ENCODE peak calls at places on chromosomes 11 and 22, in six cellular contexts. T is left ventricle myocardium inferior, S is NB4, C is IMR-90, X is fibroblast of the aortic adventitia, U is astrocyte of the cerebellum. F is an unnamed sample.

GRCh38 chr22:39808087-39808486 is 85.5 kb downstream of the ENTHD1 start:
- DNase-seq in T (no peak), C (peak), U (no peak), X (peak), S (peak), F (no peak)

GRCh38 chr11:59062602-59063529 is 23.2 kb upstream of the GLYATL1B start:
- DNase-seq in C (no peak), S (no peak), T (no peak), X (no peak), U (no peak), F (no peak)

GRCh38 chr22:31637938-31638618 is 23.9 kb downstream of the PISD start:
- DNase-seq in X (no peak), C (no peak), T (peak), S (peak), U (no peak), F (no peak)

GRCh38 chr11:117039897-117040296 is 58.3 kb downstream of the SIK3 start:
- DNase-seq in T (no peak), U (no peak), X (no peak), S (no peak), C (peak), F (no peak)

GRCh38 chr11:6576471-6577373 is 26.7 kb downstream of the RRP8 start:
- DNase-seq in X (peak), S (peak), T (no peak), C (peak), U (peak), F (peak)

GRCh38 chr11:131622193-131622592 is 251.8 kb downstream of the NTM start:
- DNase-seq in C (no peak), U (no peak), X (no peak), T (no peak), S (no peak), F (no peak)

GRCh38 chr11:72573380-72573949 is 100.8 kb downstream of the PDE2A start:
- DNase-seq in U (no peak), S (peak), C (peak), X (peak), T (no peak), F (peak)

GRCh38 chr22:47395481-47395880 is 633.0 kb downstream of the TBC1D22A start:
- DNase-seq in T (no peak), U (peak), S (no peak), C (peak), X (no peak), F (peak)

GRCh38 chr11:70628881-70629844 is 230.8 kb downstream of the CTTN start:
- DNase-seq in U (no peak), X (peak), C (no peak), S (peak), T (peak), F (no peak)

GRCh38 chr11:75815345-75815983 is 454 bp downstream of the UVRAG start:
- DNase-seq in X (peak), U (no peak), T (no peak), C (peak), S (peak), F (peak)

GRCh38 chr22:44983878-44984482 is 25.8 kb downstream of the PHF21B start:
- DNase-seq in C (no peak), S (no peak), X (no peak), T (no peak), U (no peak), F (no peak)

GRCh38 chr11:58579192-58580129 is 598 bp downstream of the ZFP91 start:
- DNase-seq in T (peak), C (peak), X (peak), S (peak), U (peak), F (peak)

GRCh38 chr11:112715091-112715490 is 246.1 kb upstream of the NCAM1 start:
- DNase-seq in T (no peak), X (no peak), C (no peak), U (no peak), S (no peak), F (no peak)

GRCh38 chr22:27323646-27324045 is 477.9 kb downstream of the MN1 start:
- DNase-seq in X (no peak), S (no peak), U (no peak), C (no peak), T (no peak), F (no peak)

GRCh38 chr22:41825376-41825775 is 7.5 kb upstream of the SREBF2 start:
- DNase-seq in S (no peak), U (no peak), X (peak), C (peak), T (peak), F (no peak)

GRCh38 chr11:76787911-76788596 is 4.9 kb downstream of the TSKU start:
- DNase-seq in C (peak), X (peak), U (no peak), S (no peak), T (no peak), F (peak)

GRCh38 chr22:36376265-36376664 is 11.5 kb downstream of the MYH9 start:
- DNase-seq in X (no peak), S (no peak), U (no peak), T (no peak), C (no peak), F (no peak)

GRCh38 chr11:132402056-132402684 is 1031.8 kb downstream of the NTM start:
- DNase-seq in C (peak), T (peak), X (peak), S (peak), U (peak), F (peak)

GRCh38 chr22:32801436-32802290 is at the start of gene TIMP3:
- DNase-seq in T (peak), X (peak), C (peak), S (peak), U (peak), F (peak)

GRCh38 chr11:57597971-57598830 is 716 bp downstream of the SERPING1 start:
- DNase-seq in S (no peak), U (no peak), C (peak), T (peak), X (peak), F (no peak)

GRCh38 chr11:20048246-20048645 is 112.0 kb downstream of the DBX1 start:
- DNase-seq in U (no peak), X (peak), C (peak), T (no peak), S (no peak), F (no peak)

GRCh38 chr11:67014343-67014742 is 8.6 kb upstream of the SYT12 start:
- DNase-seq in T (no peak), X (no peak), C (no peak), U (no peak), S (no peak), F (no peak)

GRCh38 chr22:41256254-41256897 is 15.6 kb upstream of the CHADL start:
- DNase-seq in T (no peak), S (no peak), X (peak), U (peak), C (peak), F (peak)

GRCh38 chr11:61364012-61364396 is 1.8 kb downstream of the TMEM138 start:
- DNase-seq in U (no peak), T (no peak), S (no peak), X (no peak), C (no peak), F (no peak)

GRCh38 chr22:28506207-28506606 is 173.4 kb downstream of the TTC28 start:
- DNase-seq in U (no peak), S (no peak), T (no peak), X (no peak), C (no peak), F (no peak)

GRCh38 chr11:98136357-98136756 is 884.4 kb upstream of the CNTN5 start:
- DNase-seq in C (no peak), T (no peak), U (no peak), S (peak), X (no peak), F (no peak)

GRCh38 chr22:33221566-33221965 is 163.4 kb upstream of the SYN3 start:
- DNase-seq in T (no peak), X (peak), U (no peak), C (no peak), S (no peak), F (no peak)

GRCh38 chr22:29871684-29872083 is 11.3 kb upstream of the MTMR3 start:
- DNase-seq in T (no peak), U (no peak), X (no peak), S (no peak), C (no peak), F (no peak)

GRCh38 chr11:5891216-5891800 is 1.7 kb upstream of the OR52E5 start:
- DNase-seq in U (no peak), C (peak), X (peak), T (no peak), S (peak), F (peak)

GRCh38 chr11:119369035-119369925 is 12.2 kb downstream of the USP2 start:
- DNase-seq in S (no peak), X (no peak), C (no peak), T (peak), U (no peak), F (no peak)
- H3K4me3 ChIP-seq in S (no peak), X (no peak), C (no peak), T (peak), U (no peak), F (no peak)

DNA sequence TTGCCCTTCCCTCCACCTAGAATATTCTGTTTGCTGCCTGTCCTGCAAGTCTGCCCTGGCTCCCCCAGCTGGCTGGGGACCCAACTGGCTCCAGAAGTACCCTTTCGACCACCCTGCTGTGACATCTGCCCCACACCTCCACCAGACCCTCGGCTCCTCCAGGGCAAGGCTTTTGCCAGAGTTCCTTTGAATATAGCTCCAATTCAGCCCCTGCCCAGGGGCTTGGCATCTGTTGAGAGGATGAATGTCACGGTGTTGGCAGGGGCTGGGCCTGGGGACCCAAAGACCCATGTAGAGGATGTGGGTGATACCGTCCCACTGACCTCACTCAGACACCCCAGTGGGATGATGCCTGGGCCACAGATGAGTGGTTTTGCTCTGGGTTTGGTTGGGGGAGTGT is 4.0 kb downstream of the NLRP6 start:
- DNase-seq in U (no peak), X (no peak), T (no peak), S (no peak), C (no peak), F (no peak)
- H3K4me3 ChIP-seq in U (no peak), X (no peak), T (no peak), S (no peak), C (no peak), F (no peak)

GRCh38 chr22:20424937-20425587 is 12.6 kb downstream of the SCARF2 start:
- DNase-seq in S (no peak), U (no peak), T (peak), X (no peak), C (no peak), F (peak)
- H3K4me3 ChIP-seq in S (no peak), U (no peak), T (peak), X (no peak), C (no peak), F (no peak)

GRCh38 chr11:64971421-64972233 is at the start of gene MAJIN:
- DNase-seq in S (no peak), U (peak), C (peak), T (peak), X (peak), F (peak)
- H3K4me3 ChIP-seq in S (no peak), U (peak), C (peak), T (peak), X (peak), F (peak)

GRCh38 chr11:10805741-10806140 is 3.0 kb downstream of the EIF4G2 start:
- DNase-seq in T (no peak), X (no peak), C (no peak), S (no peak), U (no peak), F (no peak)
- H3K4me3 ChIP-seq in T (peak), X (peak), C (no peak), S (peak), U (no peak), F (no peak)

DNA sequence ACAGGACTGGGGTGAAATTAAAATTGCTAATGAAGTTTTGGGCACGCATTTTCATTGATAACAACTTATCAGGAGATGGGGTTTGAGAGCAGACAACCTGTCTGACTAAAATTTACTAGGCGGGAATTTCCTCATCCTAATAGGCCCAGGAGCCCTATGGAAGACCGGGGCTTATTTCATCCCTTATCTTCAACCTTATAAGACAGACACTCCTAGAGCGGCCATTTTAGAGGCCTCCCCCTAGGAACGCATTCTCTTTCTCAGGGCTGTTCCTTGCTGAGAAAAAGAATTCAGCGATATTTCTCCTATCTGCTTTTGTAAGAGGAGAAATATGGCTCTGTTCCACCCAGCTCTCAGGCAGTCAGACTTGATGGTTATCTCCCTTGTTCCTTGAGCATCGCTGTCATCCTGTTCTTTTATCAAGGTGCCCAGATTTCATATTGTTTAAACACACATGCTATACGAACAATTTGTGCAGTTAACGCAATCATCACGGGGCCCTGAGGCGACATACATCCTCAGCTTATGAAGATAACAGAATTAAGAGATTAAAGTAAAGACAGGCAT is 39.3 kb upstream of the ZC3H12C start:
- DNase-seq in C (no peak), T (no peak), U (no peak), S (no peak), X (no peak), F (no peak)
- H3K4me3 ChIP-seq in C (no peak), T (no peak), U (no peak), S (no peak), X (no peak), F (no peak)

GRCh38 chr11:34356130-34356529 is 1.7 kb downstream of the ABTB2 start:
- DNase-seq in T (no peak), X (no peak), S (peak), U (no peak), C (no peak), F (no peak)

GRCh38 chr11:34354782-34355181 is 3.0 kb downstream of the ABTB2 start:
- DNase-seq in T (no peak), C (peak), U (no peak), S (no peak), X (peak), F (no peak)

GRCh38 chr11:34356576-34356917 is 1.3 kb downstream of the ABTB2 start:
- DNase-seq in S (peak), U (no peak), C (peak), T (peak), X (peak), F (peak)

GRCh38 chr11:34356918-34357645 is 728 bp downstream of the ABTB2 start:
- DNase-seq in C (peak), U (no peak), T (peak), S (peak), X (peak), F (peak)

GRCh38 chr11:34355726-34356125 is 2.1 kb downstream of the ABTB2 start:
- DNase-seq in C (no peak), U (no peak), X (no peak), T (no peak), S (no peak), F (no peak)
- H3K4me3 ChIP-seq in C (no peak), U (peak), X (peak), T (peak), S (peak), F (peak)

DNA sequence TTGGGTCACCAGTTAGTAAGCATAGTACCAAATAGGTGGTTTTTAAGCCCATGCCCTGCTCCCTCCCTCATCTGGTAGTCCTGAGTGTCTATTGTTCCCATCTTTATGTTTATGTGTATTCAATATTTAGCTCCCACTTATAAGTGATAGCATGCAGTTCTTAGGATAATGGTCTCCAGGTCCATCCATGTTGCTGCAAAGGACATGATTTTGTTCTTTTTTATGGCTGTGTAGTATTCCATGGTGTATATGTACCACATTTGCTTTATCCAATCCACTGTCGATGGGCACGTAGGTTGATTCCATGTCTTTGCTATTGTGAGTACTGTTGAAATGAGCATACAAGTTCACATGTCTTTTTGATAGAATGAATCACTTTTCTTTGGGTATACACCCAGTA is 18.2 kb upstream of the SYTL2 start:
- DNase-seq in X (no peak), S (no peak), C (no peak), T (no peak), U (no peak), F (no peak)
- H3K4me3 ChIP-seq in X (no peak), S (no peak), C (no peak), T (no peak), U (no peak), F (no peak)

DNA sequence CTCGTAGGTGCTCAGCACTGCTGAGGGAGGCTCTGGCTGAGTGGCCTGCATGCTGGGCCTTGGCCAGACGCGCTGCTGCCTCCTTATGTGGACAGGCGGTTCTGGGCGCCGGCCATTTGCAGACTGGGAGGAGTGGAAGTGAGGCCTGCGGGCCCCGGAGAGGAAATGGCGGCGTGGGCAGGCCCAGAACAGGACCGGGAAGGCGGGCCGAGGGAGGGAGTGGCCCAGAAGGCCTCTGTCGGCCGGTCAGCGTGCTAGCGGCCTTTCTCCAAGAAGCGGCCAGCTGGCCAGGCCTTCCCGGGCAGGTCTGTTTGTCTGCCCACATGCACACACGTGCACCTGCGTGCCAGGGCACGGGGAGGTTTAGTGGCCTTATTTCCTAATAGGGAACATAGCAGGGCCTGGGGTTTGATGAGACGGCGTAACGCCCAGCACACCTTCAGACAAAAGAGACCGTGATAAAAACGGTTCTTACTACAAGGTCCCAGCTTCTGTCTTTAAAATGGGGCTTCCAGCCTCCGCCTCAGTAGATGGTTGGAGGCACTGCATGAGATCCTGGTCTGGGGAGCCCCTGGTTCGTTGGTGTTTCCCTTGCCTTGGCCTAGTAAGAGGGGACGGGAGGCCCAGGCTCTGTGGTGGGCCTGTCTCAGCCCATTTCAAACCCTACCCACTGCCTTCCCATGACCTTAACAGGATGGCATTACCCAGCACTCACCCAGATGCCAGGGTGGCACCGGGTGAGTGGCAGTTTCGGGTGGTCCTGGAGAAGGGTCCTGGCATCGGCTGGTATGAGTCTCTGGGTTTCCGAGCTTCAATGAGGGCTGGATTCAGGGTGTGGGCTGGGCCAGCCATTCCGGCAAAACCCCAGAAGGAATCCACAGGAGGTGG is 65.1 kb upstream of the PPARA start:
- DNase-seq in C (no peak), X (peak), S (no peak), U (peak), T (peak), F (peak)
- H3K4me3 ChIP-seq in C (no peak), X (peak), S (no peak), U (peak), T (peak), F (peak)

DNA sequence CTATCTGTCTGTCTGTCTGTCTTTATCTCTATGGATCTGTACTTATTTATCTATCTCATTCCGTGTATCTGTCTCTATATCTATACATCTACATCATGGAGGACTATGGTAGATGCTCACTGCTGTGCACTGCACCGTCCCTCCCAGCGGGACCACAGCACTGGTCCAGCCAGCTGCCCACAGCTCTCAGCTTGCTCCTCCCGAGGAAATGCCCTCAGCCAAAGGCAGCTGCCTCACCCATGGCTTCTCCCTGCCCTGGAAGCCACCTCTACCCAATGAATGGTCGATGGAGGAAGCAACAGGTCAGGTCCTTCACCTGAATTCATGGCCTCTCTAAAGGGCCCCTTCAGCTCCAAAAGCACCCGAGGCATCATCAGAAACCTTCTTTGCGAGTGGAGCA is 14.7 kb upstream of the CD81 start:
- DNase-seq in U (no peak), X (no peak), C (no peak), T (no peak), S (no peak), F (no peak)
- H3K4me3 ChIP-seq in U (no peak), X (no peak), C (no peak), T (no peak), S (no peak), F (no peak)

F was measured in astrocyte of the spinal cord.